ENCODE peak calls at places on chromosomes 11 and 22, in ten cellular contexts. I is HCT116, A is ovary, R is spleen, K is adrenal gland, D is heart left ventricle, J is IMR-90, N is sigmoid colon, C is prostate gland, W is transverse colon. P is an unnamed sample. For H3K4me1 and H3K27me3, the result is how much of the 10 kb centered on the place peaks cover.

GRCh38 chr11:65574963-65575567 is 788 bp upstream of the EHBP1L1 start:
- DNase-seq in I (no peak), A (no peak), R (peak), K (no peak), D (no peak), J (no peak), N (peak), C (no peak), W (peak), P (peak)

GRCh38 chr11:65859812-65860277 is 388 bp upstream of the MUS81 start:
- DNase-seq in I (no peak), A (no peak), R (peak), K (peak), D (peak), J (no peak), N (no peak), C (no peak), W (peak), P (peak)

GRCh38 chr11:101127699-101128570 is 1.7 kb downstream of the PGR start:
- DNase-seq in I (no peak), A (peak), R (peak), K (peak), D (peak), J (no peak), N (peak), C (no peak), W (peak), P (peak)

GRCh38 chr11:102467080-102467708 is 14.6 kb upstream of the TMEM123 start:
- DNase-seq in I (no peak), A (no peak), R (no peak), K (no peak), D (no peak), J (no peak), N (no peak), C (no peak), W (peak), P (no peak)

GRCh38 chr22:42300286-42301071 is 30.0 kb upstream of the TCF20 start:
- DNase-seq in I (no peak), A (no peak), R (no peak), K (no peak), D (no peak), J (no peak), N (no peak), C (no peak), W (peak), P (no peak)

GRCh38 chr22:30877662-30878515 is 90.7 kb downstream of the MORC2 start:
- DNase-seq in I (no peak), A (no peak), R (peak), K (peak), D (no peak), J (no peak), N (peak), C (no peak), W (no peak), P (no peak)

GRCh38 chr22:17781319-17782031 is 7.2 kb upstream of the BID start:
- DNase-seq in I (no peak), A (no peak), R (no peak), K (no peak), D (no peak), J (peak), N (no peak), C (no peak), W (no peak), P (no peak)

GRCh38 chr11:15655552-15655951 is 540.8 kb downstream of the INSC start:
- DNase-seq in I (no peak), A (no peak), R (no peak), K (no peak), D (no peak), J (no peak), N (no peak), C (no peak), W (peak), P (no peak)

GRCh38 chr11:45473491-45473890 is 187.3 kb upstream of the SYT13 start:
- DNase-seq in I (no peak), A (no peak), R (peak), K (no peak), D (no peak), J (no peak), N (peak), C (no peak), W (no peak), P (no peak)

GRCh38 chr22:39612811-39613548 is 42.4 kb downstream of the CACNA1I start:
- DNase-seq in I (no peak), A (no peak), R (no peak), K (no peak), D (no peak), J (no peak), N (no peak), C (no peak), W (no peak), P (no peak)

GRCh38 chr11:106091480-106092123 is 14.1 kb downstream of the AASDHPPT start:
- DNase-seq in I (no peak), A (no peak), R (no peak), K (no peak), D (no peak), J (peak), N (no peak), C (no peak), W (no peak), P (no peak)

GRCh38 chr22:37476389-37477329 is 9.5 kb downstream of the MFNG start:
- DNase-seq in I (no peak), A (no peak), R (no peak), K (no peak), D (no peak), J (no peak), N (no peak), C (no peak), W (no peak), P (no peak)

GRCh38 chr11:113519989-113520613 is 44.9 kb upstream of the DRD2 start:
- DNase-seq in I (no peak), A (no peak), R (no peak), K (no peak), D (no peak), J (no peak), N (no peak), C (no peak), W (no peak), P (no peak)

GRCh38 chr11:76769071-76769560 is 14.0 kb upstream of the TSKU start:
- DNase-seq in I (no peak), A (no peak), R (peak), K (no peak), D (no peak), J (peak), N (no peak), C (no peak), W (no peak), P (peak)

GRCh38 chr22:35039625-35040024 is 26.3 kb upstream of the ISX start:
- DNase-seq in I (no peak), A (no peak), R (no peak), K (no peak), D (no peak), J (no peak), N (no peak), C (no peak), W (no peak), P (no peak)

GRCh38 chr11:49202287-49202976 is 6.0 kb downstream of the FOLH1 start:
- DNase-seq in I (no peak), A (no peak), R (no peak), K (no peak), D (no peak), J (no peak), N (no peak), C (no peak), W (no peak), P (no peak)

GRCh38 chr11:81869337-81870065 is 864.2 kb downstream of the FAM181B start:
- DNase-seq in I (no peak), A (no peak), R (peak), K (no peak), D (no peak), J (no peak), N (no peak), C (no peak), W (peak), P (no peak)

GRCh38 chr11:108819957-108820356 is 155.1 kb downstream of the DDX10 start:
- DNase-seq in I (no peak), A (no peak), R (no peak), K (no peak), D (no peak), J (no peak), N (no peak), C (no peak), W (no peak), P (no peak)

GRCh38 chr11:81585534-81585933 is 1148.1 kb downstream of the FAM181B start:
- DNase-seq in I (no peak), A (no peak), R (no peak), K (no peak), D (no peak), J (no peak), N (no peak), C (no peak), W (no peak), P (no peak)

GRCh38 chr22:42562282-42562681 is 8.5 kb downstream of the SERHL2 start:
- DNase-seq in I (no peak), A (peak), R (no peak), K (no peak), D (no peak), J (no peak), N (no peak), C (no peak), W (no peak), P (no peak)

GRCh38 chr11:119284344-119285157 is 32.4 kb downstream of the MCAM start:
- DNase-seq in I (peak), A (no peak), R (no peak), K (no peak), D (no peak), J (peak), N (no peak), C (no peak), W (no peak), P (no peak)

GRCh38 chr11:27183672-27184457 is 143.2 kb downstream of the BBOX1 start:
- DNase-seq in I (peak), A (peak), R (no peak), K (peak), D (peak), J (peak), N (peak), C (peak), W (peak), P (no peak)

GRCh38 chr11:96052921-96053631 is 129.2 kb upstream of the MTMR2 start:
- DNase-seq in I (no peak), A (no peak), R (no peak), K (no peak), D (no peak), J (peak), N (no peak), C (no peak), W (no peak), P (no peak)

GRCh38 chr11:126339866-126340434 is 15.5 kb upstream of the ST3GAL4 start:
- DNase-seq in I (no peak), A (peak), R (peak), K (peak), D (peak), J (peak), N (peak), C (no peak), W (no peak), P (no peak)

GRCh38 chr11:118060879-118061278 is 16.0 kb upstream of the TMPRSS4 start:
- DNase-seq in I (no peak), A (no peak), R (no peak), K (no peak), D (peak), J (no peak), N (peak), C (no peak), W (peak), P (no peak)

GRCh38 chr11:68569357-68569756 is 108.8 kb downstream of the PPP6R3 start:
- DNase-seq in I (no peak), A (no peak), R (no peak), K (no peak), D (no peak), J (no peak), N (no peak), C (no peak), W (no peak), P (no peak)

GRCh38 chr22:40176921-40177737 is 596 bp upstream of the TNRC6B start:
- DNase-seq in I (no peak), A (peak), R (peak), K (peak), D (no peak), J (peak), N (no peak), C (peak), W (peak), P (no peak)

GRCh38 chr11:93169950-93170561 is 27.7 kb downstream of the SLC36A4 start:
- DNase-seq in I (peak), A (no peak), R (no peak), K (no peak), D (no peak), J (peak), N (no peak), C (no peak), W (no peak), P (no peak)

GRCh38 chr11:47992959-47993820 is 12.8 kb downstream of the PTPRJ start:
- DNase-seq in I (peak), A (no peak), R (peak), K (no peak), D (no peak), J (peak), N (no peak), C (no peak), W (peak), P (no peak)

GRCh38 chr22:42805016-42805997 is 51.8 kb downstream of the ARFGAP3 start:
- DNase-seq in I (no peak), A (no peak), R (no peak), K (peak), D (peak), J (no peak), N (peak), C (peak), W (no peak), P (peak)

GRCh38 chr11:65083134-65083833 is 556 bp downstream of the CDCA5 start:
- DNase-seq in I (no peak), A (no peak), R (no peak), K (no peak), D (no peak), J (no peak), N (no peak), C (no peak), W (no peak), P (no peak)

GRCh38 chr11:73749118-73749517 is 11.8 kb downstream of the RAB6A start:
- DNase-seq in I (no peak), A (no peak), R (no peak), K (no peak), D (no peak), J (no peak), N (no peak), C (no peak), W (no peak), P (no peak)

GRCh38 chr22:31556627-31557203 is 60.4 kb downstream of the SFI1 start:
- DNase-seq in I (peak), A (no peak), R (no peak), K (no peak), D (no peak), J (peak), N (no peak), C (peak), W (no peak), P (no peak)

GRCh38 chr11:60336767-60337391 is 9.8 kb downstream of the MS4A6E start:
- DNase-seq in I (no peak), A (no peak), R (no peak), K (no peak), D (no peak), J (no peak), N (no peak), C (no peak), W (no peak), P (no peak)

GRCh38 chr11:60332923-60333322 is 5.9 kb downstream of the MS4A6E start:
- DNase-seq in I (no peak), A (no peak), R (no peak), K (no peak), D (no peak), J (no peak), N (no peak), C (no peak), W (no peak), P (no peak)

GRCh38 chr11:60343094-60343704 is 16.1 kb downstream of the MS4A6E start:
- DNase-seq in I (peak), A (no peak), R (no peak), K (no peak), D (no peak), J (no peak), N (no peak), C (no peak), W (no peak), P (no peak)

GRCh38 chr11:60334005-60334620 is 7.1 kb downstream of the MS4A6E start:
- DNase-seq in I (peak), A (peak), R (no peak), K (peak), D (peak), J (peak), N (no peak), C (peak), W (peak), P (no peak)

GRCh38 chr11:60338053-60338452 is 11.0 kb downstream of the MS4A6E start:
- DNase-seq in I (no peak), A (no peak), R (no peak), K (no peak), D (no peak), J (no peak), N (no peak), C (no peak), W (no peak), P (no peak)
- H3K4me1 ChIP-seq in I (under half), A (under half), R (under half), K (under half), D (under half), J (under half), N (under half), C (under half), W (under half), P (under half)

GRCh38 chr11:62556102-62556871 is 9.7 kb upstream of the AHNAK start:
- DNase-seq in I (peak), A (peak), R (peak), K (peak), D (peak), J (peak), N (peak), C (peak), W (peak), P (peak)
- TF ChIP-seq POLR2A in I (peak), A (no peak), R (no peak), K (no peak), D (no peak), J (no peak), N (no peak), C (peak), W (peak), P (no peak)

GRCh38 chr11:110710520-110711381 is 1.5 kb downstream of the ARHGAP20 start:
- DNase-seq in I (no peak), A (peak), R (peak), K (peak), D (peak), J (peak), N (peak), C (peak), W (peak), P (peak)
- H3K27me3 ChIP-seq in I (under half), A (under half), R (under half), K (under half), D (under half), J (under half), N (under half), C (under half), W (half or more), P (under half)

GRCh38 chr22:27135582-27135981 is 478.2 kb downstream of the MIAT start:
- DNase-seq in I (no peak), A (no peak), R (no peak), K (no peak), D (no peak), J (peak), N (no peak), C (no peak), W (no peak), P (no peak)
- H3K4me1 ChIP-seq in I (under half), A (under half), R (under half), K (under half), D (under half), J (under half), N (under half), C (under half), W (under half), P (under half)